ENCODE peak calls at places on chromosome 20, in ten cellular contexts. J, X, F, I, M, C, O, Y, U and T are unnamed samples.
A peak's percentile ranks its signal among the peaks of the same experiment; 100 is the strongest.

GRCh38 chr20:57996936-57997629 is 231.4 kb downstream of the ANKRD60 start:
- DNase-seq in F (no peak), O (peak; percentile 80), M (peak; percentile 11), I (no peak), J (no peak), U (no peak), X (no peak), Y (no peak), C (no peak), T (no peak)

GRCh38 chr20:57153238-57153905 is 113.1 kb downstream of the BMP7 start:
- DNase-seq in U (no peak), O (no peak), F (no peak), Y (no peak), I (no peak), M (no peak), C (no peak), J (no peak), X (no peak), T (no peak)

GRCh38 chr20:51563597-51564332 is 21.2 kb upstream of the NFATC2 start:
- DNase-seq in O (peak; percentile 87), X (peak; percentile 60), I (peak; percentile 33), J (no peak), F (peak; percentile 73), M (peak; percentile 94), Y (peak; percentile 73), C (no peak), U (peak; percentile 52), T (peak; percentile 62)

GRCh38 chr20:34190262-34190661 is 51.0 kb upstream of the ASIP start:
- DNase-seq in F (no peak), U (no peak), J (no peak), I (no peak), M (no peak), O (peak; percentile 8), X (no peak), Y (no peak), C (no peak), T (no peak)

GRCh38 chr20:21272279-21272678 is 30.9 kb upstream of the XRN2 start:
- DNase-seq in Y (no peak), M (no peak), U (no peak), F (no peak), O (peak; percentile 38), X (peak; percentile 2), C (no peak), I (no peak), J (no peak), T (no peak)

GRCh38 chr20:44104807-44105517 is 82.0 kb downstream of the JPH2 start:
- DNase-seq in J (no peak), F (no peak), Y (no peak), X (no peak), U (no peak), O (peak; percentile 77), I (no peak), C (no peak), M (peak; percentile 54), T (peak; percentile 64)

GRCh38 chr20:48350291-48350988 is 477.4 kb downstream of the PREX1 start:
- DNase-seq in C (no peak), O (no peak), F (no peak), X (peak; percentile 27), J (no peak), Y (peak; percentile 74), M (peak; percentile 19), U (no peak), I (no peak), T (no peak)

GRCh38 chr20:34190679-34191090 is 50.5 kb upstream of the ASIP start:
- DNase-seq in J (peak; percentile 1), F (peak; percentile 95), X (peak; percentile 63), O (peak; percentile 89), M (peak; percentile 86), C (no peak), Y (peak; percentile 82), U (peak; percentile 53), I (no peak), T (peak; percentile 51)

GRCh38 chr20:1524004-1524403 is 32.8 kb upstream of the SIRPB2 start:
- DNase-seq in C (no peak), U (no peak), F (no peak), X (no peak), Y (no peak), M (peak; percentile 30), O (peak; percentile 13), I (no peak), J (no peak), T (no peak)

GRCh38 chr20:34512955-34513419 is 3.2 kb upstream of the DYNLRB1 start:
- DNase-seq in Y (no peak), U (no peak), X (no peak), I (no peak), F (no peak), O (no peak), C (no peak), J (no peak), M (no peak), T (no peak)

GRCh38 chr20:58021481-58021880 is 207.0 kb downstream of the ANKRD60 start:
- DNase-seq in Y (peak; percentile 77), I (no peak), O (peak; percentile 30), U (no peak), M (no peak), X (no peak), F (no peak), C (no peak), J (no peak), T (no peak)